ENCODE peak calls at places on chromosome 22, in eight cellular contexts. A is DMS153; R is Right ventricle myocardium superior; V is stimulated activated CD4-positive, alpha-beta T cell treated with anti-CD3 and anti-CD28 coated beads, Interleukin-1b, Interleukin-23, amount 100 ng/mL, for 1 hour; T is cardiac muscle cell; Y is GM12878; C is A549; S is mesenteric fat pad. D is an unnamed sample.

GRCh38 chr22:48358886-48359612 is 1468.6 kb downstream of the BRD1 start:
- DNase-seq in T (no peak), C (no peak), Y (no peak), S (no peak), R (no peak), A (no peak), V (no peak), D (no peak)

GRCh38 chr22:48248901-48249455 is 1486.5 kb downstream of the TBC1D22A start:
- DNase-seq in Y (no peak), A (no peak), C (no peak), R (no peak), S (no peak), T (no peak), V (no peak), D (no peak)

GRCh38 chr22:47600791-47601400 is 838.4 kb downstream of the TBC1D22A start:
- DNase-seq in Y (no peak), R (no peak), V (no peak), C (no peak), T (no peak), A (no peak), S (peak), D (no peak)

GRCh38 chr22:40238425-40239344 is 61.0 kb downstream of the TNRC6B start:
- DNase-seq in A (no peak), R (peak), Y (no peak), C (peak), T (peak), S (no peak), V (no peak), D (no peak)

GRCh38 chr22:24474221-24474620 is 20.9 kb upstream of the UPB1 start:
- DNase-seq in A (no peak), T (peak), R (no peak), C (peak), V (no peak), Y (no peak), S (no peak), D (no peak)

GRCh38 chr22:48940266-48940987 is 887.2 kb downstream of the BRD1 start:
- DNase-seq in S (peak), C (no peak), V (no peak), T (no peak), R (no peak), Y (no peak), A (no peak), D (no peak)

GRCh38 chr22:42412744-42413220 is 19.4 kb downstream of the NFAM1 start:
- DNase-seq in C (no peak), T (no peak), V (no peak), Y (no peak), R (no peak), A (no peak), S (no peak), D (no peak)

GRCh38 chr22:29394931-29395581 is 6.7 kb upstream of the AP1B1 start:
- DNase-seq in S (peak), C (peak), V (peak), T (peak), R (peak), A (peak), Y (no peak), D (peak)

GRCh38 chr22:27193636-27194035 is 536.2 kb downstream of the MIAT start:
- DNase-seq in T (no peak), A (no peak), Y (no peak), C (no peak), R (no peak), V (no peak), S (no peak), D (no peak)

GRCh38 chr22:36220457-36220921 is 18.8 kb downstream of the APOL2 start:
- DNase-seq in S (no peak), Y (no peak), C (peak), R (peak), T (no peak), V (no peak), A (peak), D (no peak)

GRCh38 chr22:27794244-27794643 is 7.3 kb downstream of the MN1 start:
- DNase-seq in R (no peak), V (no peak), A (no peak), Y (no peak), T (no peak), C (no peak), S (no peak), D (no peak)

GRCh38 chr22:26380072-26380471 is 49.0 kb upstream of the ASPHD2 start:
- DNase-seq in S (no peak), Y (no peak), V (no peak), R (no peak), A (no peak), T (no peak), C (no peak), D (no peak)

GRCh38 chr22:29202231-29203192 is 3.2 kb upstream of the EMID1 start:
- DNase-seq in A (peak), Y (peak), R (peak), T (peak), C (peak), V (no peak), S (no peak), D (peak)

GRCh38 chr22:30047364-30047738 is 32.9 kb upstream of the HORMAD2 start:
- DNase-seq in T (peak), R (no peak), S (no peak), V (no peak), A (peak), C (no peak), Y (no peak), D (peak)

GRCh38 chr22:20741634-20742581 is 32.0 kb upstream of the SERPIND1 start:
- DNase-seq in V (peak), Y (no peak), A (no peak), S (no peak), R (no peak), C (peak), T (peak), D (peak)

GRCh38 chr22:32695451-32695891 is 106.0 kb upstream of the TIMP3 start:
- DNase-seq in V (no peak), R (no peak), C (peak), A (no peak), T (peak), S (no peak), Y (no peak), D (no peak)

GRCh38 chr22:23716811-23717801 is 26.3 kb downstream of the RGL4 start:
- DNase-seq in V (peak), T (peak), R (peak), C (peak), S (peak), A (peak), Y (peak), D (peak)

GRCh38 chr22:20154602-20155183 is 3.8 kb upstream of the CCDC188 start:
- DNase-seq in S (no peak), Y (no peak), A (no peak), R (no peak), C (no peak), V (no peak), T (no peak), D (no peak)

GRCh38 chr22:46162285-46162684 is 12.0 kb downstream of the PPARA start:
- DNase-seq in V (no peak), R (no peak), C (no peak), S (no peak), Y (no peak), T (no peak), A (peak), D (no peak)

GRCh38 chr22:50157976-50158375 is 12.6 kb upstream of the PANX2 start:
- DNase-seq in A (no peak), Y (no peak), T (no peak), R (peak), S (no peak), C (no peak), V (no peak), D (no peak)

GRCh38 chr22:39994566-39995345 is at the start of gene FAM83F:
- DNase-seq in R (no peak), C (no peak), Y (no peak), A (no peak), V (peak), S (no peak), T (peak), D (no peak)

GRCh38 chr22:22046370-22046769 is 63.8 kb upstream of the TOP3B start:
- DNase-seq in R (no peak), T (no peak), Y (no peak), A (no peak), C (no peak), S (no peak), V (no peak), D (no peak)

GRCh38 chr22:48579035-48579914 is 1248.4 kb downstream of the BRD1 start:
- DNase-seq in C (no peak), V (no peak), Y (no peak), A (no peak), S (no peak), R (no peak), T (no peak), D (no peak)

GRCh38 chr22:25448435-25449051 is 115.9 kb upstream of the GRK3 start:
- DNase-seq in Y (no peak), T (peak), A (no peak), R (no peak), S (peak), C (no peak), V (no peak), D (no peak)

GRCh38 chr22:42800731-42801536 is 56.1 kb downstream of the ARFGAP3 start:
- DNase-seq in S (peak), V (no peak), Y (no peak), A (peak), C (no peak), T (no peak), R (no peak), D (no peak)

GRCh38 chr22:37077802-37078448 is 26.4 kb downstream of the KCTD17 start:
- DNase-seq in Y (no peak), S (no peak), A (peak), T (peak), R (peak), V (peak), C (peak), D (peak)

GRCh38 chr22:19109198-19110063 is 12.8 kb downstream of the DGCR2 start:
- DNase-seq in T (peak), C (peak), S (peak), V (no peak), Y (peak), R (no peak), A (peak), D (peak)

GRCh38 chr22:17891427-17892167 is 117.3 kb upstream of the BID start:
- DNase-seq in V (no peak), R (peak), T (no peak), A (peak), Y (no peak), C (no peak), S (no peak), D (no peak)

GRCh38 chr22:20651286-20651685 is 122.6 kb upstream of the SERPIND1 start:
- DNase-seq in V (no peak), Y (no peak), S (peak), T (no peak), A (no peak), C (no peak), R (no peak), D (no peak)

GRCh38 chr22:23181763-23182288 is 1.5 kb downstream of the BCR start:
- DNase-seq in V (no peak), S (no peak), T (no peak), R (no peak), Y (no peak), A (no peak), C (no peak), D (no peak)

GRCh38 chr22:20552913-20553401 is 45.5 kb downstream of the MED15 start:
- DNase-seq in S (no peak), C (no peak), A (no peak), Y (no peak), V (no peak), R (no peak), T (peak), D (no peak)

D was measured in AML-193.